ENCODE peak calls at places on chromosomes 16 and 17, in seven cellular contexts. Q, D, Z, B, N, C and L are unnamed samples.

GRCh38 chr16:28981517-28981916 is 3.3 kb upstream of the LAT start:
- DNase-seq in Q (no peak), D (no peak), Z (no peak), B (no peak), N (no peak), C (peak), L (peak)

GRCh38 chr17:44828919-44829557 is 1.0 kb downstream of the GJC1 start:
- DNase-seq in Q (no peak), D (no peak), Z (no peak), B (no peak), N (no peak), C (no peak), L (no peak)

GRCh38 chr17:4901648-4902344 is 1.1 kb downstream of the CHRNE start:
- DNase-seq in Q (no peak), D (peak), Z (no peak), B (peak), N (no peak), C (no peak), L (no peak)

GRCh38 chr16:66405057-66405783 is 21.9 kb upstream of the BEAN1 start:
- DNase-seq in Q (no peak), D (no peak), Z (no peak), B (no peak), N (no peak), C (no peak), L (no peak)

GRCh38 chr17:42997390-42997983 is 732 bp upstream of the RPL27 start:
- DNase-seq in Q (no peak), D (no peak), Z (no peak), B (no peak), N (no peak), C (no peak), L (no peak)

GRCh38 chr16:86033016-86033474 is 134.1 kb downstream of the IRF8 start:
- DNase-seq in Q (no peak), D (no peak), Z (no peak), B (peak), N (no peak), C (no peak), L (no peak)

GRCh38 chr17:56185491-56185890 is 32.2 kb downstream of the ANKFN1 start:
- DNase-seq in Q (no peak), D (no peak), Z (no peak), B (no peak), N (no peak), C (no peak), L (no peak)

GRCh38 chr16:912684-913613 is 57.8 kb downstream of the LMF1 start:
- DNase-seq in Q (no peak), D (no peak), Z (no peak), B (no peak), N (no peak), C (no peak), L (no peak)

GRCh38 chr17:66701462-66701861 is 133.5 kb upstream of the CACNG5 start:
- DNase-seq in Q (no peak), D (no peak), Z (no peak), B (no peak), N (no peak), C (no peak), L (no peak)

GRCh38 chr16:85302848-85303353 is 190.6 kb upstream of the CIBAR2 start:
- DNase-seq in Q (no peak), D (no peak), Z (no peak), B (no peak), N (no peak), C (no peak), L (no peak)

GRCh38 chr16:22204091-22204655 is 1.9 kb upstream of the EEF2K start:
- DNase-seq in Q (no peak), D (no peak), Z (no peak), B (no peak), N (no peak), C (no peak), L (no peak)

GRCh38 chr16:47687694-47688093 is 226.6 kb downstream of the PHKB start:
- DNase-seq in Q (no peak), D (no peak), Z (no peak), B (no peak), N (no peak), C (no peak), L (no peak)

GRCh38 chr17:19328441-19329061 is 34.0 kb downstream of the B9D1 start:
- DNase-seq in Q (no peak), D (no peak), Z (no peak), B (peak), N (no peak), C (peak), L (no peak)

GRCh38 chr17:67386965-67387551 is 10.0 kb downstream of the PITPNC1 start:
- DNase-seq in Q (no peak), D (no peak), Z (no peak), B (peak), N (no peak), C (peak), L (peak)

GRCh38 chr17:52515927-52516326 is 357.4 kb upstream of the CA10 start:
- DNase-seq in Q (no peak), D (no peak), Z (no peak), B (no peak), N (no peak), C (no peak), L (no peak)

GRCh38 chr17:52517176-52517575 is 358.7 kb upstream of the CA10 start:
- DNase-seq in Q (no peak), D (no peak), Z (no peak), B (no peak), N (no peak), C (no peak), L (no peak)
- TF ChIP-seq CTCF in Q (no peak), D (no peak), Z (no peak), B (no peak), N (no peak), C (no peak), L (no peak)

GRCh38 chr17:50177476-50177875 is 11.7 kb downstream of the SGCA start:
- DNase-seq in Q (no peak), D (no peak), Z (no peak), B (no peak), N (no peak), C (no peak), L (no peak)

GRCh38 chr17:50174444-50174843 is 8.6 kb downstream of the SGCA start:
- DNase-seq in Q (no peak), D (no peak), Z (no peak), B (no peak), N (no peak), C (no peak), L (no peak)

GRCh38 chr17:50177983-50178834 is 12.4 kb downstream of the SGCA start:
- DNase-seq in Q (no peak), D (peak), Z (no peak), B (peak), N (no peak), C (peak), L (peak)

GRCh38 chr17:50175035-50175788 is 9.4 kb downstream of the SGCA start:
- DNase-seq in Q (no peak), D (no peak), Z (no peak), B (no peak), N (no peak), C (no peak), L (no peak)

DNA sequence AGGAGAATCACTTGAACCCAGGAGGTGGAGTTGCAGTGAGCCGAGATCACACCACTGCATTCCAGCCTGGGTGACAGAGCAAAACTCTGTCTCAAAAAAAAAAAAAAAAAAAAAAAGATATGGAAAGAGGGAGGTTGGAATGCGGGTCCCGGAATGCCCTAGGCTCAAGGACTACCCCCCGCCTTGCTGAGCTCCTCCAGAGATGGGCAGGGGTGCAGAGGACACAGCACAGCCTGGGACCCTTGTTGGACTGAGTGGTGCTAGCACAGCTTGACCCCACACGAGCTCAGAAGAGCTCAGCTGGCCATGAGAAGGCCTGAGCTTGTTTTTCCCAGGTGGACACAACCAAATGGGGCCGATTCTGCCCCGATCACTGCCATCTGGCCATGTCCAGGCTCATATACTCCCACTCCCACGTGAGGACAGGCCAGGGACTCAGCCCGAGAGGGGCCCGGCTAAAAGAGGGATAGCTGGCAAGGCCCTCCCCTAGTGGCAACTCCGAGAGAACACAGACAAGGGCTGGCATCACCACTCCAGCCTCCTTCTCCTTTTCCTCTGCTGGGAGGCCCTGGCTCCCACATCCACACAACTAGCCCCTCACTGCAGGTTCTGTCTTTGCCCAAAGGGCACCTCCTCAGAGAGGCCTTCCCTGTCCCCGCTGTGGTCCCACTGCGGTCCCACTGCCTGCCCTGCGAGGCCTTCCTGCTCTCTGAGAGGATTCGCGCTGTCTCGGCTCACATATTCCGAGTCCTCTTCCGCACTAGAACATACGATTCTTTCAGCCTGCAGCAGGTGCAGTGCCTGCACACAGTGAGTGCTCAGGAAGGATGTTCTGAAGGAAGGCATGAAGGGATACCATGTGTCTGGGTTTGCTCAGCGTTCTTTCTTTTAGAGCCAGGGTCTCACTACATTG is 11.0 kb downstream of the SGCA start:
- DNase-seq in Q (no peak), D (no peak), Z (no peak), B (no peak), N (no peak), C (no peak), L (no peak)
- TF ChIP-seq CTCF in Q (no peak), D (peak), Z (no peak), B (no peak), N (no peak), C (no peak), L (no peak)

DNA sequence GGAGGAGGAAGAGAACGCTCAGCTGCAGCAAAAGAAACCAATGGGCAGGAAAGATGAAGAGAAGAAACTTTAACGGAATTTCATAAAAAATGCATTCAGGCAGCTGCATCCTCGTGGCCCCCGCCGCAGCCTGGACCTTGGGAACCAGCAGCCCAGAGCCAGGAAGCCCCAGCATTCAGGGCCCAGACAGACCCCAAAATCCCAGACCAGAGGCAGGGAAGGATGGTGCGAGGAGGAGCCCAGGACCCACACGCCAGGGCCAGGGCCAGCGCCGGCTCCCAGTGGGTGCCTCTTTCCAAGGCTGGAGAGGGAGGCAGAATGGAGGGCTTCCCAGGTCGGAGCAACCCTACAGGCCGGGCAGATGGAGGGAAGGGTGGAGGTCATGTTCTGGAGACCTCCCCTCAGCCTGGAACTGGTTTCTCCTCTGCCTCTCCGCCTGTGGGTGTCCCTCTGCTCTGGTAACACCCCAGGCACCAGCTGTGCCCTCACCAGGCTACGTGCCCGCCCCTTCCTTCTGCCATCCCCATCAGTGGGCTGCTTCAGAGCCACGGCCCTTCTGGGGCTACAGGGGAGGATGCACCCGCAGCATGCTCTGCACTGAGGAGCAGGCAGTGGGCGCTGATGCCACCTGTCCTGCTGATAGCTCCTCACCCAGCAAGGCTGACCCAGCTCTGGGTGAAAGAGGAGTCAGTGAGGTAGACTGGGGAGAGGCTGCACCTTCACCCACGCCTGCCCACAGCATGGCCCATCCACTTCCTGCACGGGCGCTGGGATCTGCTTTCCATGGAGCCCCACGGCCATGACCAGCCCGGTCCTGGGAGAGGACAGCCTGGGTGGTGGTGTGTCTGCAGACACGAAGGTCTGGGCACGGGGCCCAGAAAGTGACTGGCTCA is 1.2 kb upstream of the MIF4GD start:
- DNase-seq in Q (no peak), D (peak), Z (no peak), B (no peak), N (no peak), C (no peak), L (no peak)
- TF ChIP-seq CTCF in Q (peak), D (no peak), Z (no peak), B (no peak), N (no peak), C (no peak), L (no peak)

GRCh38 chr17:21061971-21062526 is 19.2 kb upstream of the USP22 start:
- DNase-seq in Q (peak), D (no peak), Z (no peak), B (no peak), N (no peak), C (no peak), L (peak)
- TF ChIP-seq CTCF in Q (no peak), D (no peak), Z (no peak), B (no peak), N (no peak), C (no peak), L (peak)

GRCh38 chr16:8905168-8905762 is 23.1 kb downstream of the LITAFD start:
- DNase-seq in Q (no peak), D (no peak), Z (no peak), B (no peak), N (no peak), C (no peak), L (no peak)
- TF ChIP-seq CTCF in Q (peak), D (no peak), Z (no peak), B (peak), N (no peak), C (no peak), L (peak)

DNA sequence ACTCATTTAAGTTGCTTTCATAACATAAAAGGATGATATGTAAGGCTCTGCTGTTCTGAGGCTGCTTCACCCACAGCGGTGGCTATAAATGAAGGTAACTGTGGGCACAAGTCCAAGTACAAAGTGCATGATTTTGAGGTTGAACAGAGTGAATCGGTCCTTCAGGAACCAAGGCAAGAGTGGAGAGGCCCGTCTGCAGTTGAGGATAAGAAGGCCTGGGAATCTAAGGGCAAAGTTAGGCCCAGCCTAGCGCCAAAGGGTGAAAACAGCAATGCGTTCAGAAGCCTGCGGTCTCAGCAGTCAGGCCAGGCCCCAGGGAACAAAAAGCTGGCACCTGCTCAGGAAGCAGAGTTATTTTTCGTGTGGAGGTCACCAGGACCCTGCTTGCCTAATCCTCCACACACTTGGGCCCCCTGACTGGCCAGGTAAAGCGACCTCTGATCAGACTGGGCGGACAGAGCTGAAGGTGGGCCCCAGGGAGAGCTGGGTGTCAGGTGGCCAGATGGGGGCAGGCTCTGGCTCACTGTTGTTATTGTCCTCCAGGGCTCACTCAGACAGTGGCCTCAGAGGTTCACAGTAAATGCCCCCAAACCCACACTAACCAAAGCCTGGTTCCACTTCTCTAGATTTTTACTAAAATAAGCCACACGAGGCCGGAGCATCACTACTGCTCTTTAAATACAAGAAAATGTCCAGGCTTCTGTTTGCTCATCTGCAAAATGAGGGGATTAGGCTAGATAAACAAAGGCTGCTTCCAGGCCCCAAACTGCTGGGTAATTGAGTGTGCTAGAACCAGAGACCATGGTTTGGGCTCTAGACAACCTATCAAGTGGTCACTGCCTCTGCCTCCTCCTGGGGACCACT is 46.4 kb downstream of the TEX2 start:
- DNase-seq in Q (peak), D (peak), Z (no peak), B (no peak), N (no peak), C (peak), L (peak)
- TF ChIP-seq CTCF in Q (peak), D (no peak), Z (no peak), B (no peak), N (no peak), C (no peak), L (peak)

GRCh38 chr16:8855051-8855786 is 13.6 kb downstream of the CARHSP1 start:
- DNase-seq in Q (no peak), D (no peak), Z (no peak), B (peak), N (no peak), C (no peak), L (no peak)
- TF ChIP-seq CTCF in Q (peak), D (no peak), Z (no peak), B (peak), N (no peak), C (no peak), L (no peak)

GRCh38 chr16:89343501-89344291 is 126.2 kb downstream of the ZNF778 start:
- DNase-seq in Q (no peak), D (no peak), Z (no peak), B (peak), N (no peak), C (no peak), L (no peak)
- TF ChIP-seq CTCF in Q (no peak), D (no peak), Z (no peak), B (no peak), N (no peak), C (no peak), L (no peak)